ENCODE peak calls at places on chromosome 3, in five cellular contexts. P is colonic mucosa, N is brain microvascular endothelial cell, C is left ventricle myocardium inferior, S is lung. K is an unnamed sample.

GRCh38 chr3:156685752-156686151 is 11.4 kb downstream of the TIPARP start:
- DNase-seq in S (no peak), N (no peak), C (no peak), P (no peak), K (no peak)

GRCh38 chr3:129224984-129225393 is 24.4 kb upstream of the COPG1 start:
- DNase-seq in N (peak), C (peak), S (peak), P (peak), K (peak)

GRCh38 chr3:60657972-60658371 is 593.3 kb downstream of the FHIT start:
- DNase-seq in P (no peak), S (no peak), N (no peak), C (no peak), K (no peak)

GRCh38 chr3:153442386-153442785 is 280.4 kb downstream of the RAP2B start:
- DNase-seq in P (no peak), N (no peak), C (no peak), S (no peak), K (no peak)

GRCh38 chr3:34669490-34669889 is 871.1 kb downstream of the PDCD6IP start:
- DNase-seq in N (no peak), C (no peak), S (no peak), P (no peak), K (no peak)

GRCh38 chr3:53159415-53160135 is 1.4 kb upstream of the PRKCD start:
- DNase-seq in P (peak), N (no peak), S (no peak), C (no peak), K (no peak)

GRCh38 chr3:56894912-56895431 is 93.2 kb upstream of the ARHGEF3 start:
- DNase-seq in S (no peak), N (peak), C (no peak), P (peak), K (peak)

GRCh38 chr3:123072564-123072963 is 5.7 kb downstream of the PDIA5 start:
- DNase-seq in N (no peak), C (no peak), S (no peak), P (no peak), K (no peak)

GRCh38 chr3:105448338-105448982 is 81.8 kb downstream of the ALCAM start:
- DNase-seq in P (no peak), N (peak), C (no peak), S (no peak), K (peak)

GRCh38 chr3:119304201-119304713 is 10.1 kb downstream of the ARHGAP31 start:
- DNase-seq in P (no peak), N (peak), S (no peak), C (no peak), K (no peak)

GRCh38 chr3:133271491-133271890 is 128.4 kb upstream of the BFSP2 start:
- DNase-seq in S (no peak), C (no peak), N (peak), P (no peak), K (no peak)

GRCh38 chr3:13372656-13373055 is 47.5 kb downstream of the NUP210 start:
- DNase-seq in N (no peak), C (no peak), S (no peak), P (no peak), K (no peak)

GRCh38 chr3:132242095-132242494 is 75.1 kb upstream of the ACP3 start:
- DNase-seq in C (no peak), S (no peak), P (no peak), N (no peak), K (no peak)

GRCh38 chr3:33858131-33858530 is 59.7 kb downstream of the PDCD6IP start:
- DNase-seq in N (no peak), C (no peak), S (no peak), P (no peak), K (no peak)

GRCh38 chr3:187744169-187745151 is 808 bp downstream of the BCL6 start:
- DNase-seq in N (peak), S (no peak), C (peak), P (peak), K (peak)

GRCh38 chr3:15750143-15750542 is 47.6 kb downstream of the ANKRD28 start:
- DNase-seq in S (no peak), C (no peak), N (no peak), P (no peak), K (no peak)

GRCh38 chr3:48957006-48957705 is 32.9 kb upstream of the P4HTM start:
- DNase-seq in P (no peak), N (no peak), C (no peak), S (no peak), K (no peak)

GRCh38 chr3:123431658-123432323 is 17.1 kb downstream of the ADCY5 start:
- DNase-seq in N (no peak), P (peak), C (no peak), S (no peak), K (no peak)

GRCh38 chr3:277873-278272 is 81.3 kb downstream of the CHL1 start:
- DNase-seq in P (no peak), S (no peak), N (no peak), C (no peak), K (peak)

GRCh38 chr3:167350245-167350862 is 29.7 kb downstream of the ZBBX start:
- DNase-seq in P (no peak), C (no peak), S (no peak), N (peak), K (no peak)

GRCh38 chr3:57852896-57853295 is 96.8 kb downstream of the SLMAP start:
- DNase-seq in P (no peak), S (no peak), N (no peak), C (no peak), K (no peak)

GRCh38 chr3:101676765-101677435 is at the start of gene ZBTB11:
- DNase-seq in S (peak), C (peak), P (peak), N (peak), K (no peak)

GRCh38 chr3:14793858-14794234 is 24.9 kb upstream of the FGD5 start:
- DNase-seq in N (no peak), C (no peak), S (no peak), P (no peak), K (no peak)

GRCh38 chr3:11605398-11605797 is 38.3 kb downstream of the VGLL4 start:
- DNase-seq in P (no peak), S (no peak), C (no peak), N (no peak), K (no peak)

GRCh38 chr3:12408984-12409383 is 75.3 kb upstream of the TSEN2 start:
- DNase-seq in C (no peak), P (no peak), N (no peak), S (no peak), K (no peak)

GRCh38 chr3:112739252-112739945 is 98.5 kb upstream of the CCDC80 start:
- DNase-seq in N (peak), C (no peak), S (no peak), P (no peak), K (no peak)

GRCh38 chr3:191296041-191296541 is 33.1 kb upstream of the CCDC50 start:
- DNase-seq in S (no peak), C (no peak), P (no peak), N (no peak), K (no peak)
- H3K27ac ChIP-seq in S (no peak), C (no peak), P (no peak), N (no peak), K (no peak)

GRCh38 chr3:43286886-43287301 is 554 bp downstream of the SNRK start:
- DNase-seq in C (no peak), P (peak), S (no peak), N (no peak), K (no peak)
- H3K27ac ChIP-seq in C (peak), P (peak), S (peak), N (peak), K (peak)

GRCh38 chr3:192833177-192833890 is 84.3 kb downstream of the MB21D2 start:
- DNase-seq in C (no peak), S (no peak), N (peak), P (no peak), K (no peak)
- H3K27ac ChIP-seq in C (peak), S (no peak), N (peak), P (no peak), K (no peak)

GRCh38 chr3:37293646-37294045 is 119.3 kb upstream of the LRRFIP2 start:
- DNase-seq in C (no peak), S (no peak), P (no peak), N (no peak), K (no peak)
- H3K27ac ChIP-seq in C (no peak), S (no peak), P (no peak), N (no peak), K (no peak)

DNA sequence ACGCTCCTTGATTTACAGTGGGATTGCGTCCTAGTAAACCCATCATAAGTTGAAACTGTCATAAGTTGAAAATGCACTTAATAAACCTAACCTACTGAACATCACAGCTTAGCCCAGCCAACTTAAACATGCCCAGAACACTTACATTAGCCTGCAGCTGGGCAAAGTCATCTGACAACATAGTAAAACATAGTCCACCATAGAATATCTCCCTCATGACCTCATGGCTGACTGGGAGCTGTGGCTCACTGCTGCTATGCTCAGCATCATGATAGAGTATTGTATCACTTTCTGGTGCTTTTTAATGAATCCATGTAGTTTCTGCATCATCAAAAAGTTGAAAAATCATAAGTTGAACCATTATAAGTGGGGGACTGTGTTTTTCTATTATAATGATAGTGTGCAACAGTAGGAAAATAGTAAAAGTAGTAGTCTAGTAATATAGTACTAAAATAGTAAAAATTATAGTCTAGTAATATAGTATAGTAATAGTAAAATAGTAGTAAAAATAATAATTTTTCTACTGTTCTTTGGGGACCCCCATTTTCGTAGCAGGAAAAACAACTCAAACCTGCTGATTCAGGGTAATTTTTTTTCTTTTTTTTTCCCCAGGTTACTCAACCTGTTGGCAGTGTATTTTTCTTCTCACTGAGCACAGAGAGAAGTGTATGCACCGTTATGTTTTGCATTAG is 233.5 kb downstream of the MYRIP start:
- DNase-seq in S (no peak), C (no peak), N (no peak), P (no peak), K (peak)
- H3K27ac ChIP-seq in S (no peak), C (no peak), N (no peak), P (no peak), K (no peak)

DNA sequence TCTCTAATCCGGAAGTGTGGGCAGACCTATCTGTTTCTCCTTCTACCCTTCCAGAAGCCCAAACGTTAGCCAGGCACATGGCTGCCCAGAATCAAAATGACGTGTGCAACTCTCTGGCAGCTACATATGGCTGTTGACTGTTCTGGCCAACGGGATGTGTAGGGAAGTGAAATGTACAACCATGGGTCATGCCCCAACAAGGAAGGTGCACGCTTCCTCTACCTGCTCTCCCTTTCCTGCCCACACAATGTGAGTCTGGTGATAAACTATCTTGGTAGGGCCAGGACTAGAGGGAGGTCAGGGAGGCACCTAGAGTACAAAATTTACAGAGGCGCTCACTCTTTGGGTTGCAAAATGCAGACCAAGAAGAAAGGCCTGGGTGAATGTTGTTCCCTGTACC is 495.9 kb upstream of the PROK2 start:
- DNase-seq in S (no peak), P (no peak), C (no peak), N (no peak), K (no peak)
- H3K27ac ChIP-seq in S (no peak), P (no peak), C (no peak), N (no peak), K (no peak)

GRCh38 chr3:24494616-24495333 is at the start of gene THRB:
- DNase-seq in N (no peak), C (peak), P (peak), S (peak), K (peak)
- H3K27ac ChIP-seq in N (no peak), C (peak), P (peak), S (peak), K (peak)

K was measured in caudate nucleus.